ENCODE peak calls at places on chromosomes 7 and 10, in ten cellular contexts. B, Q, O, A, N, T, U, K, Z and I are unnamed samples. For H3K9me3, the result is how much of the 10 kb centered on the place peaks cover.

GRCh38 chr7:140213684-140214074 is 36.9 kb upstream of the KDM7A start:
- DNase-seq in B (no peak), Q (no peak), O (no peak), A (no peak), N (peak), T (no peak), U (peak), K (no peak), Z (no peak), I (no peak)

GRCh38 chr10:124069341-124069740 is 24.1 kb downstream of the CHST15 start:
- DNase-seq in B (no peak), Q (no peak), O (no peak), A (no peak), N (no peak), T (no peak), U (no peak), K (no peak), Z (no peak), I (no peak)

GRCh38 chr7:47040795-47041194 is 541.1 kb downstream of the TNS3 start:
- DNase-seq in B (no peak), Q (no peak), O (no peak), A (no peak), N (no peak), T (no peak), U (peak), K (no peak), Z (no peak), I (no peak)

GRCh38 chr7:119320316-119320715 is 952.7 kb upstream of the KCND2 start:
- DNase-seq in B (no peak), Q (no peak), O (no peak), A (no peak), N (no peak), T (no peak), U (no peak), K (no peak), Z (peak), I (no peak)

GRCh38 chr10:19933772-19934171 is 117.5 kb downstream of the PLXDC2 start:
- DNase-seq in B (no peak), Q (no peak), O (no peak), A (no peak), N (no peak), T (no peak), U (no peak), K (no peak), Z (no peak), I (no peak)

GRCh38 chr10:34372509-34372908 is 442.6 kb downstream of the PARD3 start:
- DNase-seq in B (no peak), Q (no peak), O (no peak), A (no peak), N (no peak), T (no peak), U (no peak), K (no peak), Z (no peak), I (no peak)

GRCh38 chr10:65423043-65423442 is 1502.8 kb upstream of the LRRTM3 start:
- DNase-seq in B (no peak), Q (no peak), O (no peak), A (no peak), N (no peak), T (no peak), U (no peak), K (no peak), Z (no peak), I (no peak)

GRCh38 chr7:151787348-151787747 is 89.6 kb downstream of the PRKAG2 start:
- DNase-seq in B (no peak), Q (no peak), O (no peak), A (no peak), N (no peak), T (no peak), U (no peak), K (no peak), Z (no peak), I (no peak)

GRCh38 chr10:111767661-111768060 is 415.9 kb downstream of the GPAM start:
- DNase-seq in B (no peak), Q (no peak), O (no peak), A (no peak), N (no peak), T (no peak), U (no peak), K (no peak), Z (no peak), I (no peak)
- H3K27ac ChIP-seq in B (no peak), Q (no peak), O (no peak), A (no peak), N (no peak), T (no peak), U (no peak), K (no peak), Z (no peak), I (no peak)

DNA sequence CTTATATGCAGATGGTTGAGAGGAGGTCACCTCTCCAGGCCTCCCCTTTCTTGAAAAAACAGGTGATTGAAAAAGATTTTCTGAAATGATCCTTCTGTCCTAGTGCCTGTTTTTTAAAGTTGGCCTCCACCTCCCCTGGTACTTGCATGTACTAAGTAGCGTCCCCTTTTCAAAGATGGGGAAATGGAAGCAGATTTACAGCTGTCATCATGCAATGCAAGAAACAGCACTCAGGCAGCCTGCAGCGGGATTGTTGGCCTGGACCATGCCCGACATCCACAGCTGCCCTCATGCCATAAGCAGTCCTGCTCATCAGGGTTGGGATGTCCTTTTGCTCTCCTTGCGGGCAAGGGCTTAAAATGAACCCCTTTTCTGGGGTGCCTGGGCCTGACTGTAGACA is 127.2 kb upstream of the MGMT start:
- DNase-seq in B (no peak), Q (no peak), O (no peak), A (no peak), N (no peak), T (no peak), U (no peak), K (no peak), Z (no peak), I (no peak)
- H3K9me3 ChIP-seq in B (under half), Q (under half), O (under half), A (under half), N (under half), T (under half), U (under half), K (under half), Z (under half), I (under half)

DNA sequence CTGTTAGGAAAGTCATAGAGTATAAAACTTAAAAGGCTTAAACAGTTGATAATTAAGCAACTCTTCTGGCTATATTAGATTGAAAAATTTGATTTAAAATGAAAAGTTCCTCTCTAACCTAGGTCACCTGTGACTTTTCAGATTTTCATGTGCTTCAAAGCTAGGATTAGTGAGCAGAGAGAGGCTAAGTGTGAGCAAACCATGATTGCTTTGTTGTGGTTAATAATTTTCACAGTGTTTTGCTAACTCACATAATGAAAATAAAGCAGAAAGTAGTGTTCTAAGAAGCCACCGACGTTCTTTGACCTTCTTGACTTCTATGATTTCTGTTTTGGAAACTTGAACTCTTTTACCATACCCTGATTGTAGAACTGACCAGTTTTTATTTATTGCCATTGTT is 75.5 kb upstream of the OIT3 start:
- DNase-seq in B (no peak), Q (no peak), O (no peak), A (no peak), N (no peak), T (no peak), U (no peak), K (no peak), Z (no peak), I (no peak)
- H3K27ac ChIP-seq in B (no peak), Q (no peak), O (no peak), A (no peak), N (no peak), T (no peak), U (no peak), K (no peak), Z (no peak), I (no peak)

DNA sequence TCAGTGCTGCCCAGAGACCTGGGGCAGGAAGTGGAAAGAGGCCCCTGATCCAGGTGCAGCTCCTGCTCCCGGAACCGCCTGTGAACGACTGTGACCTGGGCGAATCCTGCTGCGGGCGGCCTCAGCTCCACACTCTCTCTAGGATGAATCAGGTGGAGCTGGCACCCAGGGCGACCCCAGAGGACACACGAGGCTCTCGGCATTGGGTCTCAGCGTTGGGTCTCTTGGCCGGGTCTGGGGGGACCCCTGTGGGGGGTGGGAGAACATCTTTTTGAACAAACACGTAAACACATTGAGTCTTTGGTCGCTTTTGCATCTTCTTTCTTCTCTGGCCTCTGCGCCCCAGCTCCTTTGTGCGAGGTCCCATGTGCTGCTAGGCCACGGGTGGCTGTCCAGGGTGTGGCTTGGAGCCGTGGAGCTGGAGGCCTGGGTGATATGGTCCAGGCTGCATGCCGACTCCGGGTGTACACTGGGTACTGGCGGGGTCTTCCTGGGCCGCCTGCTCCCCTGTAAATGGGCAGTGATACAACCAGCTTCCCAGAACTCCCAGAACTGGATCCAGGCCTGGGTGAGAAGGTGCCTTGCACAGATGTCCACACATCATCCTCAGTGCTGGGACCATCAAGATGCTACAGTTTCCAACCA is 435.8 kb downstream of the DNAJB6 start:
- DNase-seq in B (no peak), Q (no peak), O (no peak), A (no peak), N (no peak), T (no peak), U (no peak), K (no peak), Z (no peak), I (no peak)
- H3K9me3 ChIP-seq in B (under half), Q (under half), O (under half), A (under half), N (under half), T (under half), U (under half), K (under half), Z (under half), I (under half)

GRCh38 chr7:75953918-75954317 is 39.0 kb downstream of the POR start:
- DNase-seq in B (no peak), Q (no peak), O (no peak), A (no peak), N (no peak), T (no peak), U (no peak), K (no peak), Z (no peak), I (no peak)

GRCh38 chr7:75960372-75960771 is 34.0 kb downstream of the TMEM120A start:
- DNase-seq in B (no peak), Q (no peak), O (no peak), A (no peak), N (no peak), T (no peak), U (no peak), K (no peak), Z (no peak), I (no peak)

GRCh38 chr7:75958802-75959543 is 35.4 kb downstream of the TMEM120A start:
- DNase-seq in B (peak), Q (no peak), O (no peak), A (no peak), N (no peak), T (no peak), U (peak), K (no peak), Z (peak), I (peak)

GRCh38 chr7:75955293-75955938 is 39.0 kb downstream of the TMEM120A start:
- DNase-seq in B (no peak), Q (no peak), O (no peak), A (no peak), N (no peak), T (no peak), U (no peak), K (no peak), Z (no peak), I (no peak)

DNA sequence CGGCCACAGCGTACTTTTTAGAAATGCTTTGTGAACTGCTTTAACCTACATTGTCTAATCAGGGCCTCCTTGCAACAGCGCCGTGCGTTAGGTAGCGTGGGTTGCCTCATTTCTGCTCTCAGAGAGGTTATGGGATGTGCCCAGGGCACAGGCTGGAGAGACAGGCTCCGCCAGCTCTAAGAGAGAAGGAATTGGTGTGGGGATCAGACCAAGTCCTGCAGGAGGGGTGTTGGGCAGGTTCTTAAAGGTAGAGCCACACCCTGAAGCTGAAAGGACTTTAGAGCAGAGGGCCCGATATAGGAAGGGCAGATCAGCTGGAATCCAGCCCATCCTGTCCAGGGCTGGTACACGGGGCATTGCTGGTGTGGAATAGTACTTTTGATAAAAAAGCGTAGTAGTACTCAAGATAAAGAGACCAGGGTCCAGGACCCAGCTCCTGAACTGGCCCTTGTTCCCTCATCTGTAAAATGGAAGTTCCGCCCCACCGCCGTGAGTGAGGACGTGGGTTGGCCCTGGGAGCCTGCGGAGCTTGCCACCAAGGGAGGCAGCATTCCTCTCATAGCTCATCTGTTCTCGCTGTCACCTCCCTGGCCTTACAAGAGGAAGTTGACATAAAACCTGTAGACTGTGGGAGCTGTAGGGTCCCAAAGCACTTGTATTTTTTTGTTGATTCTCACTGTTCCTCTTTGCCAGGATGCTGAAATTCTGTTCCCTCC is 37.2 kb downstream of the TMEM120A start:
- DNase-seq in B (peak), Q (peak), O (no peak), A (peak), N (no peak), T (no peak), U (peak), K (peak), Z (no peak), I (peak)
- H3K27ac ChIP-seq in B (peak), Q (peak), O (no peak), A (peak), N (no peak), T (peak), U (no peak), K (peak), Z (no peak), I (peak)